ENCODE peak calls at places on chromosomes 7 and 10, in ten cellular contexts. O, V, Z, Q, X, P, D, L, I and E are unnamed samples.
A peak's percentile ranks its signal among the peaks of the same experiment; 100 is the strongest.

GRCh38 chr7:14590206-14590605 is 312.3 kb downstream of the DGKB start:
- DNase-seq in D (no peak), P (no peak), L (no peak), O (no peak), Q (no peak), Z (no peak), X (no peak), V (no peak), I (peak; percentile 53), E (no peak)

GRCh38 chr10:125084191-125085186 is 75.9 kb downstream of the CTBP2 start:
- DNase-seq in P (no peak), X (no peak), Q (peak; percentile 87), O (no peak), L (no peak), I (peak; percentile 98), D (peak; percentile 91), Z (peak; percentile 81), V (no peak), E (peak; percentile 97)

GRCh38 chr7:131859162-131859821 is 302.9 kb upstream of the PODXL start:
- DNase-seq in L (no peak), Z (peak; percentile 62), P (peak; percentile 62), X (peak; percentile 82), D (peak; percentile 60), Q (peak; percentile 53), I (peak; percentile 74), O (peak; percentile 95), V (peak; percentile 62), E (peak; percentile 45)

GRCh38 chr10:52334595-52334994 is 20.5 kb downstream of the DKK1 start:
- DNase-seq in O (no peak), V (no peak), D (peak; percentile 25), L (no peak), I (peak; percentile 57), Z (no peak), Q (no peak), P (no peak), X (no peak), E (no peak)

GRCh38 chr7:26307226-26307625 is 15.6 kb downstream of the SNX10 start:
- DNase-seq in I (peak; percentile 8), V (no peak), D (peak; percentile 81), Q (no peak), X (no peak), O (no peak), L (no peak), P (peak; percentile 61), Z (peak; percentile 34), E (no peak)

GRCh38 chr10:52308251-52309031 is 5.6 kb upstream of the DKK1 start:
- DNase-seq in Z (peak; percentile 55), Q (peak; percentile 54), V (peak; percentile 75), L (no peak), X (peak; percentile 63), D (peak; percentile 77), P (peak; percentile 59), O (peak; percentile 95), I (peak; percentile 86), E (peak; percentile 43)

GRCh38 chr10:82826132-82826531 is 951.1 kb downstream of the NRG3 start:
- DNase-seq in V (no peak), L (no peak), P (no peak), D (peak; percentile 73), I (peak; percentile 37), Z (no peak), Q (peak; percentile 92), O (no peak), X (no peak), E (no peak)

GRCh38 chr10:42875792-42876191 is 93.2 kb downstream of the BMS1 start:
- DNase-seq in L (no peak), O (peak; percentile 88), I (peak; percentile 15), P (no peak), D (peak; percentile 7), X (no peak), V (no peak), Q (peak; percentile 30), Z (peak; percentile 40), E (no peak)

GRCh38 chr10:1070939-1071338 is 14.8 kb downstream of the WDR37 start:
- DNase-seq in V (no peak), Z (no peak), P (no peak), L (no peak), X (no peak), Q (no peak), D (peak; percentile 20), I (peak; percentile 17), O (no peak), E (no peak)

GRCh38 chr7:33762153-33762902 is 143.0 kb upstream of the BMPER start:
- DNase-seq in L (no peak), Z (no peak), D (peak; percentile 16), X (no peak), P (no peak), V (no peak), O (no peak), Q (no peak), I (no peak), E (no peak)

GRCh38 chr7:123352957-123353356 is 153.2 kb upstream of the SLC13A1 start:
- DNase-seq in Q (no peak), V (no peak), X (no peak), P (no peak), L (no peak), D (peak; percentile 50), I (peak; percentile 73), O (no peak), Z (no peak), E (no peak)

GRCh38 chr10:104123397-104123796 is 1.4 kb downstream of the SFR1 start:
- DNase-seq in L (no peak), Z (no peak), X (no peak), I (peak; percentile 56), Q (no peak), D (peak; percentile 49), O (no peak), V (no peak), P (no peak), E (no peak)

GRCh38 chr10:131708225-131708624 is 192.6 kb upstream of the PPP2R2D start:
- DNase-seq in I (no peak), L (no peak), P (no peak), O (peak; percentile 78), Q (no peak), X (no peak), Z (no peak), V (no peak), D (no peak), E (no peak)

GRCh38 chr10:69965086-69965485 is 87.6 kb upstream of the MACROH2A2 start:
- DNase-seq in I (no peak), L (no peak), V (no peak), D (no peak), O (no peak), Q (no peak), P (no peak), X (no peak), Z (no peak), E (no peak)

GRCh38 chr10:26292058-26292457 is 75.5 kb downstream of the GAD2 start:
- DNase-seq in L (no peak), D (no peak), V (peak; percentile 83), P (no peak), I (no peak), X (no peak), Q (no peak), O (no peak), Z (no peak), E (no peak)